ENCODE peak calls at places on chromosomes 6 and 20, in seven cellular contexts. One of them, this sample, is unnamed.

GRCh38 chr6:40397287-40398033 is 189.7 kb downstream of the LRFN2 start:
- DNase-seq in IMR-90: no peak
- DNase-seq in H1: no peak
- DNase-seq in mesenchymal stem cell: no peak
- DNase-seq in H9: no peak
- DNase-seq in trophoblast cell: no peak
- DNase-seq in neuronal stem cell: no peak
- DNase-seq in this sample: no peak

GRCh38 chr6:168193816-168194701 is 115.0 kb upstream of the FRMD1 start:
- DNase-seq in IMR-90: no peak
- DNase-seq in H1: peak
- DNase-seq in mesenchymal stem cell: no peak
- DNase-seq in H9: peak
- DNase-seq in trophoblast cell: peak
- DNase-seq in neuronal stem cell: no peak
- DNase-seq in this sample: peak

GRCh38 chr20:12535316-12535715 is 473.5 kb upstream of the SPTLC3 start:
- DNase-seq in IMR-90: no peak
- DNase-seq in H1: no peak
- DNase-seq in mesenchymal stem cell: no peak
- DNase-seq in H9: no peak
- DNase-seq in trophoblast cell: no peak
- DNase-seq in neuronal stem cell: no peak
- DNase-seq in this sample: peak

GRCh38 chr6:17493286-17493685 is 99.9 kb downstream of the CAP2 start:
- DNase-seq in IMR-90: peak
- DNase-seq in H1: no peak
- DNase-seq in mesenchymal stem cell: peak
- DNase-seq in H9: no peak
- DNase-seq in trophoblast cell: no peak
- DNase-seq in neuronal stem cell: no peak
- DNase-seq in this sample: no peak

GRCh38 chr6:72554203-72554564 is 67.7 kb upstream of the KCNQ5 start:
- DNase-seq in IMR-90: peak
- DNase-seq in H1: no peak
- DNase-seq in mesenchymal stem cell: peak
- DNase-seq in H9: no peak
- DNase-seq in trophoblast cell: peak
- DNase-seq in neuronal stem cell: no peak
- DNase-seq in this sample: no peak

GRCh38 chr6:153790048-153790447 is 249.0 kb upstream of the OPRM1 start:
- DNase-seq in IMR-90: peak
- DNase-seq in H1: no peak
- DNase-seq in mesenchymal stem cell: peak
- DNase-seq in H9: peak
- DNase-seq in trophoblast cell: no peak
- DNase-seq in neuronal stem cell: no peak
- DNase-seq in this sample: peak

GRCh38 chr6:157258878-157259277 is 64.4 kb downstream of the TMEM242 start:
- DNase-seq in IMR-90: no peak
- DNase-seq in H1: no peak
- DNase-seq in mesenchymal stem cell: no peak
- DNase-seq in H9: no peak
- DNase-seq in trophoblast cell: no peak
- DNase-seq in neuronal stem cell: no peak
- DNase-seq in this sample: no peak

GRCh38 chr6:79777713-79778579 is 146.8 kb downstream of the SH3BGRL2 start:
- DNase-seq in IMR-90: peak
- DNase-seq in H1: peak
- DNase-seq in mesenchymal stem cell: peak
- DNase-seq in H9: peak
- DNase-seq in trophoblast cell: peak
- DNase-seq in neuronal stem cell: peak
- DNase-seq in this sample: peak

GRCh38 chr20:25629816-25630499 is 6.1 kb upstream of the NANP start:
- DNase-seq in IMR-90: no peak
- DNase-seq in H1: no peak
- DNase-seq in mesenchymal stem cell: no peak
- DNase-seq in H9: no peak
- DNase-seq in trophoblast cell: no peak
- DNase-seq in neuronal stem cell: no peak
- DNase-seq in this sample: no peak

GRCh38 chr6:33964387-33964786 is 160.6 kb upstream of the MLN start:
- DNase-seq in IMR-90: no peak
- DNase-seq in H1: no peak
- DNase-seq in mesenchymal stem cell: no peak
- DNase-seq in H9: no peak
- DNase-seq in trophoblast cell: no peak
- DNase-seq in neuronal stem cell: no peak
- DNase-seq in this sample: no peak

GRCh38 chr20:33947709-33948295 is 45.9 kb upstream of the RALY start:
- DNase-seq in IMR-90: peak
- DNase-seq in H1: peak
- DNase-seq in mesenchymal stem cell: peak
- DNase-seq in H9: peak
- DNase-seq in trophoblast cell: peak
- DNase-seq in neuronal stem cell: peak
- DNase-seq in this sample: peak

GRCh38 chr6:138689849-138690248 is 83.7 kb upstream of the CCDC28A start:
- DNase-seq in IMR-90: peak
- DNase-seq in H1: no peak
- DNase-seq in mesenchymal stem cell: no peak
- DNase-seq in H9: no peak
- DNase-seq in trophoblast cell: peak
- DNase-seq in neuronal stem cell: no peak
- DNase-seq in this sample: no peak

GRCh38 chr6:71727632-71728294 is 158.6 kb upstream of the RIMS1 start:
- DNase-seq in IMR-90: no peak
- DNase-seq in H1: no peak
- DNase-seq in mesenchymal stem cell: no peak
- DNase-seq in H9: no peak
- DNase-seq in trophoblast cell: no peak
- DNase-seq in neuronal stem cell: no peak
- DNase-seq in this sample: peak

GRCh38 chr6:100172322-100172713 is 178.3 kb upstream of the MCHR2 start:
- DNase-seq in IMR-90: no peak
- DNase-seq in H1: no peak
- DNase-seq in mesenchymal stem cell: no peak
- DNase-seq in H9: no peak
- DNase-seq in trophoblast cell: no peak
- DNase-seq in neuronal stem cell: no peak
- DNase-seq in this sample: no peak

GRCh38 chr6:73476722-73477121 is 15.2 kb downstream of the MTO1 start:
- DNase-seq in IMR-90: no peak
- DNase-seq in H1: no peak
- DNase-seq in mesenchymal stem cell: no peak
- DNase-seq in H9: no peak
- DNase-seq in trophoblast cell: no peak
- DNase-seq in neuronal stem cell: no peak
- DNase-seq in this sample: no peak

GRCh38 chr20:37276494-37277252 is 12.8 kb upstream of the MANBAL start:
- DNase-seq in IMR-90: peak
- DNase-seq in H1: no peak
- DNase-seq in mesenchymal stem cell: peak
- DNase-seq in H9: no peak
- DNase-seq in trophoblast cell: peak
- DNase-seq in neuronal stem cell: no peak
- DNase-seq in this sample: no peak

GRCh38 chr6:25318589-25318988 is 39.4 kb downstream of the CARMIL1 start:
- DNase-seq in IMR-90: no peak
- DNase-seq in H1: no peak
- DNase-seq in mesenchymal stem cell: no peak
- DNase-seq in H9: no peak
- DNase-seq in trophoblast cell: no peak
- DNase-seq in neuronal stem cell: no peak
- DNase-seq in this sample: no peak

GRCh38 chr6:24228681-24229255 is 102.8 kb downstream of the NRSN1 start:
- DNase-seq in IMR-90: peak
- DNase-seq in H1: no peak
- DNase-seq in mesenchymal stem cell: peak
- DNase-seq in H9: no peak
- DNase-seq in trophoblast cell: peak
- DNase-seq in neuronal stem cell: no peak
- DNase-seq in this sample: no peak

GRCh38 chr20:46270977-46271744 is 37.1 kb downstream of the CDH22 start:
- DNase-seq in IMR-90: no peak
- DNase-seq in H1: no peak
- DNase-seq in mesenchymal stem cell: no peak
- DNase-seq in H9: no peak
- DNase-seq in trophoblast cell: no peak
- DNase-seq in neuronal stem cell: no peak
- DNase-seq in this sample: no peak
- H4K8ac ChIP-seq in IMR-90: no peak
- H4K8ac ChIP-seq in H1: no peak
- H4K8ac ChIP-seq in mesenchymal stem cell: no peak
- H4K8ac ChIP-seq in H9: no peak
- H4K8ac ChIP-seq in trophoblast cell: no peak
- H4K8ac ChIP-seq in neuronal stem cell: no peak
- H4K8ac ChIP-seq in this sample: no peak

GRCh38 chr6:32622545-32623401 is 14.4 kb upstream of the HLA-DQA1 start:
- DNase-seq in IMR-90: peak
- DNase-seq in H1: no peak
- DNase-seq in mesenchymal stem cell: peak
- DNase-seq in H9: peak
- DNase-seq in trophoblast cell: peak
- DNase-seq in neuronal stem cell: peak
- DNase-seq in this sample: peak
- H3K18ac ChIP-seq in IMR-90: no peak
- H3K18ac ChIP-seq in H1: no peak
- H3K18ac ChIP-seq in mesenchymal stem cell: no peak
- H3K18ac ChIP-seq in H9: no peak
- H3K18ac ChIP-seq in trophoblast cell: no peak
- H3K18ac ChIP-seq in neuronal stem cell: no peak
- H3K18ac ChIP-seq in this sample: no peak

GRCh38 chr6:144477396-144477795 is 192.3 kb downstream of the UTRN start:
- DNase-seq in IMR-90: peak
- DNase-seq in H1: no peak
- DNase-seq in mesenchymal stem cell: no peak
- DNase-seq in H9: no peak
- DNase-seq in trophoblast cell: no peak
- DNase-seq in neuronal stem cell: no peak
- DNase-seq in this sample: no peak

GRCh38 chr6:144474904-144475303 is 189.8 kb downstream of the UTRN start:
- DNase-seq in IMR-90: no peak
- DNase-seq in H1: no peak
- DNase-seq in mesenchymal stem cell: no peak
- DNase-seq in H9: no peak
- DNase-seq in trophoblast cell: no peak
- DNase-seq in neuronal stem cell: no peak
- DNase-seq in this sample: no peak

GRCh38 chr6:144471986-144472385 is 186.9 kb downstream of the UTRN start:
- DNase-seq in IMR-90: peak
- DNase-seq in H1: no peak
- DNase-seq in mesenchymal stem cell: peak
- DNase-seq in H9: no peak
- DNase-seq in trophoblast cell: no peak
- DNase-seq in neuronal stem cell: no peak
- DNase-seq in this sample: no peak

GRCh38 chr6:144476286-144476685 is 191.2 kb downstream of the UTRN start:
- DNase-seq in IMR-90: no peak
- DNase-seq in H1: no peak
- DNase-seq in mesenchymal stem cell: no peak
- DNase-seq in H9: no peak
- DNase-seq in trophoblast cell: no peak
- DNase-seq in neuronal stem cell: no peak
- DNase-seq in this sample: no peak

GRCh38 chr6:144474290-144474689 is 189.2 kb downstream of the UTRN start:
- DNase-seq in IMR-90: no peak
- DNase-seq in H1: no peak
- DNase-seq in mesenchymal stem cell: no peak
- DNase-seq in H9: no peak
- DNase-seq in trophoblast cell: no peak
- DNase-seq in neuronal stem cell: no peak
- DNase-seq in this sample: no peak
- H4K8ac ChIP-seq in IMR-90: no peak
- H4K8ac ChIP-seq in H1: no peak
- H4K8ac ChIP-seq in mesenchymal stem cell: no peak
- H4K8ac ChIP-seq in H9: no peak
- H4K8ac ChIP-seq in trophoblast cell: no peak
- H4K8ac ChIP-seq in neuronal stem cell: no peak
- H4K8ac ChIP-seq in this sample: no peak

DNA sequence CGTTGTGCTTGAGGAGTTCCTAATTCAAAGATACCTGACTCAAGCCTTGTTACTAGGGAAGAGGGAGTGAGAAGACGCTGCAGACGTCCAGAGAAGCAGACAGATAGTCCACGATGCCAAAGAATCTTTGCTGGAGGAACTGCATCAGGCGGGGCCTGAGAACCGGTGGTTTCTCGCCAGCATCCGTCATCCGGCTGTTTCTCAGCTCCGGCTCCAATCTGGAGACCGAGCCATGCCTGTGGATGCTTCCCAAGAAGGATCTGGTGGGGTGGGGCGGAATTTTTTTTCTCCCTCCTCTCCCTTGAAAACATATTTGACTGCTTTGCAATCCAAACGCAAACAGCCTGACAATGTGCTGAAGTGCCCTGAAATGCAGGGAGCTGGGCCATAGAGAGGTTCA is 125.8 kb upstream of the SRSF6 start:
- DNase-seq in IMR-90: no peak
- DNase-seq in H1: no peak
- DNase-seq in mesenchymal stem cell: no peak
- DNase-seq in H9: no peak
- DNase-seq in trophoblast cell: no peak
- DNase-seq in neuronal stem cell: no peak
- DNase-seq in this sample: no peak
- H3K18ac ChIP-seq in IMR-90: no peak
- H3K18ac ChIP-seq in H1: no peak
- H3K18ac ChIP-seq in mesenchymal stem cell: no peak
- H3K18ac ChIP-seq in H9: no peak
- H3K18ac ChIP-seq in trophoblast cell: no peak
- H3K18ac ChIP-seq in neuronal stem cell: no peak
- H3K18ac ChIP-seq in this sample: no peak

DNA sequence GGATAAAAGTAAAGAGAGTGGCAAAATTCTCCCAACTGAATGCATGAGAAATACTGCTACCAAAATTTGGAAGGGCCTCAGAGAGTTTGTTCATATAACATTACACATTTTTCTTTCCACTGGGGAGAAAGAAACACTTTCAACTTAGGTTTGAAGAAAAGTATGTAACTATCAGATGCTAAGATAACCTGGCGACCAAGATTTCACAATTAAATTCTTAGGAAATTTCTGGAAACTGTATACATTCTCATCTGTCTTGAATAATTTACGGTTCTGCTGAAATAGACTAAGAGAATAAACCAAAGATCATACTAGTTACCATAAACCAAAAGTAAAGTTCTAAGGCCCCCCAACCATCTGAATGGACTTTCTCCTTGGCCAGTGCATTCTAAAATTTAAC is 413.0 kb upstream of the RUNX2 start:
- DNase-seq in IMR-90: no peak
- DNase-seq in H1: no peak
- DNase-seq in mesenchymal stem cell: no peak
- DNase-seq in H9: no peak
- DNase-seq in trophoblast cell: peak
- DNase-seq in neuronal stem cell: no peak
- DNase-seq in this sample: no peak
- H4K8ac ChIP-seq in IMR-90: no peak
- H4K8ac ChIP-seq in H1: no peak
- H4K8ac ChIP-seq in mesenchymal stem cell: no peak
- H4K8ac ChIP-seq in H9: no peak
- H4K8ac ChIP-seq in trophoblast cell: no peak
- H4K8ac ChIP-seq in neuronal stem cell: no peak
- H4K8ac ChIP-seq in this sample: peak

GRCh38 chr6:57262491-57262890 is 40.4 kb upstream of the RAB23 start:
- DNase-seq in IMR-90: no peak
- DNase-seq in H1: no peak
- DNase-seq in mesenchymal stem cell: peak
- DNase-seq in H9: no peak
- DNase-seq in trophoblast cell: no peak
- DNase-seq in neuronal stem cell: no peak
- DNase-seq in this sample: no peak
- H3K18ac ChIP-seq in IMR-90: peak
- H3K18ac ChIP-seq in H1: no peak
- H3K18ac ChIP-seq in mesenchymal stem cell: peak
- H3K18ac ChIP-seq in H9: no peak
- H3K18ac ChIP-seq in trophoblast cell: no peak
- H3K18ac ChIP-seq in neuronal stem cell: no peak
- H3K18ac ChIP-seq in this sample: no peak

This sample was measured in mesendoderm.